ENCODE peak calls at places on chromosomes 5 and 9, in four cellular contexts. I, K, E and H are unnamed samples.

GRCh38 chr5:3120013-3120412 is 368.5 kb upstream of the IRX2 start:
- DNase-seq in I (no peak), K (no peak), E (no peak), H (no peak)

GRCh38 chr9:13628526-13628925 is 349.0 kb upstream of the MPDZ start:
- DNase-seq in I (no peak), K (no peak), E (no peak), H (no peak)

GRCh38 chr9:120474579-120475243 is 105.3 kb downstream of the CDK5RAP2 start:
- DNase-seq in I (peak; percentile 69), K (no peak), E (no peak), H (no peak)

GRCh38 chr9:18906656-18907395 is 126.2 kb downstream of the SAXO1 start:
- DNase-seq in I (no peak), K (peak; percentile 96), E (no peak), H (no peak)

GRCh38 chr5:80706835-80707447 is 52.2 kb upstream of the DHFR start:
- DNase-seq in I (no peak), K (no peak), E (no peak), H (no peak)

GRCh38 chr9:93686127-93686879 is 109.9 kb downstream of the PHF2 start:
- DNase-seq in I (no peak), K (no peak), E (peak; percentile 4), H (no peak)

GRCh38 chr9:32590898-32591297 is 17.9 kb upstream of the NDUFB6 start:
- DNase-seq in I (no peak), K (peak; percentile 6), E (no peak), H (no peak)

GRCh38 chr5:139458580-139459407 is 3.7 kb downstream of the ECSCR start:
- DNase-seq in I (no peak), K (peak; percentile 97), E (no peak), H (no peak)

GRCh38 chr9:27714388-27714787 is 141.1 kb upstream of the C9orf72 start:
- DNase-seq in I (no peak), K (no peak), E (no peak), H (no peak)

GRCh38 chr9:20473566-20474116 is 148.7 kb downstream of the MLLT3 start:
- DNase-seq in I (no peak), K (no peak), E (no peak), H (no peak)

GRCh38 chr5:154395407-154396106 is 50.2 kb upstream of the SAP30L start:
- DNase-seq in I (no peak), K (no peak), E (peak; percentile 46), H (no peak)

GRCh38 chr9:25716220-25716872 is 38.1 kb upstream of the TUSC1 start:
- DNase-seq in I (peak; percentile 75), K (no peak), E (peak; percentile 54), H (peak; percentile 2)

GRCh38 chr5:1140188-1140817 is 28.4 kb upstream of the SLC12A7 start:
- DNase-seq in I (no peak), K (peak; percentile 96), E (peak; percentile 88), H (no peak)

GRCh38 chr9:6805532-6805931 is 47.8 kb downstream of the KDM4C start:
- DNase-seq in I (no peak), K (peak; percentile 95), E (no peak), H (peak; percentile 6)

GRCh38 chr9:70073756-70074155 is 30.1 kb downstream of the MAMDC2 start:
- DNase-seq in I (no peak), K (no peak), E (no peak), H (no peak)

GRCh38 chr9:82799300-82799699 is 263.6 kb downstream of the RASEF start:
- DNase-seq in I (no peak), K (no peak), E (no peak), H (peak; percentile 2)

GRCh38 chr5:151717390-151717789 is 30.7 kb upstream of the SPARC start:
- DNase-seq in I (no peak), K (no peak), E (no peak), H (no peak)

GRCh38 chr9:131402738-131403492 is 9.0 kb downstream of the PRRC2B start:
- DNase-seq in I (peak; percentile 55), K (peak; percentile 92), E (peak; percentile 81), H (no peak)

GRCh38 chr9:131403493-131403773 is 9.5 kb downstream of the PRRC2B start:
- DNase-seq in I (no peak), K (no peak), E (no peak), H (no peak)

GRCh38 chr9:131400627-131401026 is 6.7 kb downstream of the PRRC2B start:
- DNase-seq in I (no peak), K (no peak), E (no peak), H (no peak)

GRCh38 chr9:131399972-131400371 is 6.1 kb downstream of the PRRC2B start:
- DNase-seq in I (no peak), K (no peak), E (no peak), H (no peak)

DNA sequence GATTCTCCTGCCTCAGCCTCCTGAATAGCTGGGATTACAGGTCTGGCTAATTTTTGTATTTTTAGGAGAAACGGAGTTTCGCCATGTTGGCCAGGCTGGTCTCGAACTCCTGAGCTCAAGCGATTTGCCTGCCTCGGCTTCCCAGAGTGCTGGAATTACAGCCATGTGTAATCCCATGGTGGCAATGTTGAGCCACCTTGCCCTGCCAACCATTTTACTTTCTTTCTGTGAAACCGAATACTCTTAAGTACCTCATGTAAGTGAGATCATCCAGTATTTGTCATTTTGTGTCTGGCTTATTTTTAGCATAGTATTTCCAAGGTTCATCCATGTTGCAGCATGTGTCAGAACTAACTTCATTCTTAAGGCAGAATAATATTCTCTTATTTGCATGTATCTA is 8.2 kb downstream of the PRRC2B start:
- DNase-seq in I (no peak), K (no peak), E (no peak), H (no peak)
- H3K4me3 ChIP-seq in I (no peak overlapping the region), K (peak overlapping the region; percentile 67), E (no peak overlapping the region), H (peak overlapping the region; percentile 24)

DNA sequence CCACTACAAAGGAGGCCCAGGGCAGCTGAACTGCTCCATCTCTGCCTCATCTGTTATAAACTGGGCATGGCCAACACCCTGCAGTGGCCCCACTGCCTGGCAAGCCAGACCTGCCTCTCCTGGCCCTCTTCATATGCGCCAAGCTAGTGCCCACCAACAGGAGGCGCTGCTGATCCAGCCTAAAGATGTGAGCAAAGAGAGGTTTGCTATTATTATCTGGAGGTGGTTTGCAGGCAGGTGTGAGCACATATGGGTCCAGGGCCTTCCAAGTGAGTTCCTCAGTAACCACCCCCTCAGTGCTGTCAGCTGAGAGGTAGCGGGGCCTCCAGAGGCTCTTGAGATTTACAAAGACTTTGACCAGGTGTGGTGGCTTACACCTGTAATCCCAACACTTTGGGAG is 232.2 kb downstream of the SYK start:
- DNase-seq in I (no peak), K (no peak), E (peak; percentile 23), H (no peak)
- TF ChIP-seq CTCF in I (peak; percentile 44), K (peak; percentile 41), E (peak; percentile 21), H (peak; percentile 57)

GRCh38 chr5:143398451-143399237 is 4.8 kb downstream of the NR3C1 start:
- DNase-seq in I (no peak), K (peak; percentile 58), E (no peak), H (no peak)

GRCh38 chr5:143398053-143398355 is 5.5 kb downstream of the NR3C1 start:
- DNase-seq in I (no peak), K (no peak), E (no peak), H (no peak)

GRCh38 chr5:143396353-143396940 is 7.0 kb downstream of the NR3C1 start:
- DNase-seq in I (no peak), K (no peak), E (no peak), H (no peak)

GRCh38 chr5:143395638-143396352 is 7.7 kb downstream of the NR3C1 start:
- DNase-seq in I (no peak), K (peak; percentile 34), E (no peak), H (no peak)

GRCh38 chr5:143397302-143398052 is 6.0 kb downstream of the NR3C1 start:
- DNase-seq in I (no peak), K (no peak), E (no peak), H (no peak)
- H3K4me3 ChIP-seq in I (peak overlapping the region; percentile 76), K (peak overlapping the region; percentile 80), E (no peak overlapping the region), H (no peak overlapping the region)

GRCh38 chr9:95381243-95381642 is 63.7 kb upstream of the FANCC start:
- DNase-seq in I (no peak), K (peak; percentile 39), E (no peak), H (no peak)

GRCh38 chr9:95383198-95383673 is 65.7 kb upstream of the FANCC start:
- DNase-seq in I (peak; percentile 60), K (peak; percentile 78), E (no peak), H (peak; percentile 44)

GRCh38 chr9:95383845-95384244 is 66.3 kb upstream of the FANCC start:
- DNase-seq in I (no peak), K (no peak), E (no peak), H (no peak)

GRCh38 chr9:95382433-95382832 is 64.9 kb upstream of the FANCC start:
- DNase-seq in I (no peak), K (no peak), E (no peak), H (no peak)

GRCh38 chr9:95379630-95380029 is 62.1 kb upstream of the FANCC start:
- DNase-seq in I (no peak), K (no peak), E (no peak), H (no peak)
- TF ChIP-seq CTCF in I (no peak), K (no peak), E (no peak), H (no peak)

DNA sequence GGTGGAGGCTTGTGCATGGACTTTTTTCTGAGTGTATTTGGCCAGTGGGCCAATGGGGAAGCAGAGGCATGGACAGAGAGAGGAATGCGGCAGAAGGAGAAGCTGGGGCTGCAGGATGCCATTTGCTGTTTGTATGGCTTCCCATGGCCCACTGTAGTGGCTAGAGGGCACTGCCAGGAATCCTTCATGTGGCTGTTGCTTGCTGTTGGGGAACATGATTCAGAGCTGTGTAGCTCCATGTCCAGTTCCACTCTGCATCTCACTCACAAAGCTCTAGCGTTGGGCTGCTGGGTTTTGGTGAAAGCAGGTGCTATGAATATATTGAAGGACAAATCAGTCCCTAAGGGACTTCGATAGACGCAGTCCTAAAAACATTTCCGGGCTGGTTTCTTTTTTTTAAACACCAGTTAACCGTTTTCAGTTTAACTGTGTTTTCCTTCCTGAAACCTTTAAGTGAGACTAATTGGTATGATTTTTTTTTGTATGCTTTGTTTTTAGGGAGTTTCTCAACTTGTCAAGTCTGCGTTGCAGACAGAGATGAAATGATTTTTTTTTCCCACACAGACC is 51.3 kb downstream of the SLC22A5 start:
- DNase-seq in I (no peak), K (peak; percentile 51), E (no peak), H (no peak)
- H3K4me3 ChIP-seq in I (no peak overlapping the region), K (no peak overlapping the region), E (no peak overlapping the region), H (no peak overlapping the region)